ENCODE peak calls at places on chromosomes 13 and 19, in ten cellular contexts. One of them, this sample, is unnamed.

GRCh38 chr13:83265279-83265678 is 617.0 kb downstream of the SLITRK1 start:
- DNase-seq in ascending aorta: no peak
- DNase-seq in mucosa of descending colon: no peak
- DNase-seq in T-helper 17 cell: no peak
- DNase-seq in NCI-H510A: no peak
- DNase-seq in WTC11: no peak
- DNase-seq in PC-9: no peak
- DNase-seq in anterior cingulate cortex: no peak
- DNase-seq in substantia nigra: no peak
- DNase-seq in EL: no peak
- DNase-seq in this sample: no peak

GRCh38 chr13:95139186-95139585 is 162.1 kb downstream of the ABCC4 start:
- DNase-seq in WTC11: no peak
- DNase-seq in ascending aorta: no peak
- DNase-seq in T-helper 17 cell: no peak
- DNase-seq in EL: no peak
- DNase-seq in NCI-H510A: no peak
- DNase-seq in PC-9: no peak
- DNase-seq in substantia nigra: no peak
- DNase-seq in mucosa of descending colon: no peak
- DNase-seq in anterior cingulate cortex: no peak
- DNase-seq in this sample: no peak

GRCh38 chr13:51645154-51645650 is 60.9 kb downstream of the WDFY2 start:
- DNase-seq in anterior cingulate cortex: no peak
- DNase-seq in PC-9: peak
- DNase-seq in mucosa of descending colon: no peak
- DNase-seq in substantia nigra: no peak
- DNase-seq in NCI-H510A: no peak
- DNase-seq in ascending aorta: no peak
- DNase-seq in WTC11: no peak
- DNase-seq in T-helper 17 cell: peak
- DNase-seq in EL: peak
- DNase-seq in this sample: no peak

GRCh38 chr13:46173656-46174055 is 8.3 kb downstream of the LCP1 start:
- DNase-seq in WTC11: no peak
- DNase-seq in anterior cingulate cortex: no peak
- DNase-seq in NCI-H510A: no peak
- DNase-seq in PC-9: no peak
- DNase-seq in EL: no peak
- DNase-seq in T-helper 17 cell: no peak
- DNase-seq in ascending aorta: no peak
- DNase-seq in substantia nigra: no peak
- DNase-seq in mucosa of descending colon: no peak
- DNase-seq in this sample: no peak

GRCh38 chr13:71148391-71148790 is 718.6 kb downstream of the DACH1 start:
- DNase-seq in T-helper 17 cell: no peak
- DNase-seq in substantia nigra: no peak
- DNase-seq in NCI-H510A: no peak
- DNase-seq in ascending aorta: no peak
- DNase-seq in anterior cingulate cortex: no peak
- DNase-seq in mucosa of descending colon: no peak
- DNase-seq in WTC11: no peak
- DNase-seq in PC-9: no peak
- DNase-seq in EL: no peak
- DNase-seq in this sample: no peak

GRCh38 chr19:16527971-16528521 is 14.2 kb downstream of the CHERP start:
- DNase-seq in NCI-H510A: no peak
- DNase-seq in substantia nigra: no peak
- DNase-seq in mucosa of descending colon: no peak
- DNase-seq in anterior cingulate cortex: no peak
- DNase-seq in ascending aorta: no peak
- DNase-seq in WTC11: peak
- DNase-seq in T-helper 17 cell: peak
- DNase-seq in PC-9: no peak
- DNase-seq in EL: no peak
- DNase-seq in this sample: no peak

GRCh38 chr13:29369060-29369743 is 226.3 kb downstream of the SLC7A1 start:
- DNase-seq in WTC11: no peak
- DNase-seq in anterior cingulate cortex: no peak
- DNase-seq in T-helper 17 cell: no peak
- DNase-seq in mucosa of descending colon: no peak
- DNase-seq in NCI-H510A: no peak
- DNase-seq in substantia nigra: no peak
- DNase-seq in EL: peak
- DNase-seq in PC-9: peak
- DNase-seq in ascending aorta: no peak
- DNase-seq in this sample: peak

GRCh38 chr13:104024416-104025170 is 958.4 kb upstream of the SLC10A2 start:
- DNase-seq in substantia nigra: no peak
- DNase-seq in ascending aorta: no peak
- DNase-seq in EL: no peak
- DNase-seq in PC-9: no peak
- DNase-seq in NCI-H510A: no peak
- DNase-seq in WTC11: no peak
- DNase-seq in mucosa of descending colon: no peak
- DNase-seq in T-helper 17 cell: no peak
- DNase-seq in anterior cingulate cortex: no peak
- DNase-seq in this sample: no peak

GRCh38 chr13:32911506-32911905 is 104.7 kb upstream of the KL start:
- DNase-seq in EL: peak
- DNase-seq in PC-9: no peak
- DNase-seq in anterior cingulate cortex: no peak
- DNase-seq in substantia nigra: no peak
- DNase-seq in ascending aorta: no peak
- DNase-seq in WTC11: peak
- DNase-seq in NCI-H510A: no peak
- DNase-seq in T-helper 17 cell: no peak
- DNase-seq in mucosa of descending colon: no peak
- DNase-seq in this sample: no peak

GRCh38 chr19:1961545-1961878 is 20.5 kb downstream of the CSNK1G2 start:
- DNase-seq in WTC11: no peak
- DNase-seq in anterior cingulate cortex: no peak
- DNase-seq in mucosa of descending colon: no peak
- DNase-seq in EL: no peak
- DNase-seq in substantia nigra: no peak
- DNase-seq in PC-9: no peak
- DNase-seq in ascending aorta: no peak
- DNase-seq in T-helper 17 cell: no peak
- DNase-seq in NCI-H510A: no peak
- DNase-seq in this sample: no peak

GRCh38 chr19:46550684-46551083 is 50.4 kb upstream of the CALM3 start:
- DNase-seq in EL: no peak
- DNase-seq in anterior cingulate cortex: no peak
- DNase-seq in T-helper 17 cell: no peak
- DNase-seq in mucosa of descending colon: no peak
- DNase-seq in ascending aorta: no peak
- DNase-seq in substantia nigra: no peak
- DNase-seq in WTC11: no peak
- DNase-seq in NCI-H510A: no peak
- DNase-seq in PC-9: no peak
- DNase-seq in this sample: no peak

GRCh38 chr13:79898996-79899395 is 418.0 kb downstream of the NDFIP2 start:
- DNase-seq in T-helper 17 cell: no peak
- DNase-seq in NCI-H510A: no peak
- DNase-seq in EL: peak
- DNase-seq in WTC11: no peak
- DNase-seq in mucosa of descending colon: no peak
- DNase-seq in anterior cingulate cortex: no peak
- DNase-seq in PC-9: no peak
- DNase-seq in substantia nigra: no peak
- DNase-seq in ascending aorta: no peak
- DNase-seq in this sample: no peak

GRCh38 chr19:7657047-7657779 is 11.6 kb upstream of the RETN start:
- DNase-seq in substantia nigra: no peak
- DNase-seq in WTC11: no peak
- DNase-seq in anterior cingulate cortex: peak
- DNase-seq in PC-9: no peak
- DNase-seq in EL: no peak
- DNase-seq in T-helper 17 cell: no peak
- DNase-seq in NCI-H510A: no peak
- DNase-seq in ascending aorta: no peak
- DNase-seq in mucosa of descending colon: no peak
- DNase-seq in this sample: peak

GRCh38 chr13:23969672-23970071 is 72.4 kb upstream of the C1QTNF9B start:
- DNase-seq in anterior cingulate cortex: no peak
- DNase-seq in T-helper 17 cell: no peak
- DNase-seq in WTC11: no peak
- DNase-seq in ascending aorta: no peak
- DNase-seq in PC-9: no peak
- DNase-seq in NCI-H510A: no peak
- DNase-seq in substantia nigra: no peak
- DNase-seq in mucosa of descending colon: no peak
- DNase-seq in EL: no peak
- DNase-seq in this sample: no peak

GRCh38 chr19:30877591-30878230 is 471.5 kb downstream of the TSHZ3 start:
- DNase-seq in WTC11: no peak
- DNase-seq in mucosa of descending colon: no peak
- DNase-seq in T-helper 17 cell: no peak
- DNase-seq in EL: no peak
- DNase-seq in NCI-H510A: no peak
- DNase-seq in substantia nigra: no peak
- DNase-seq in PC-9: no peak
- DNase-seq in anterior cingulate cortex: no peak
- DNase-seq in ascending aorta: peak
- DNase-seq in this sample: no peak

GRCh38 chr19:13899393-13899792 is 6.5 kb downstream of the BRME1 start:
- DNase-seq in substantia nigra: no peak
- DNase-seq in ascending aorta: no peak
- DNase-seq in EL: no peak
- DNase-seq in mucosa of descending colon: no peak
- DNase-seq in WTC11: no peak
- DNase-seq in NCI-H510A: no peak
- DNase-seq in anterior cingulate cortex: no peak
- DNase-seq in T-helper 17 cell: no peak
- DNase-seq in PC-9: no peak
- DNase-seq in this sample: no peak